ENCODE peak calls at places on chromosome X, in five cellular contexts. Q is breast epithelium, N is coronary artery, M is GM12865, Y is GM23338. R is an unnamed sample.

GRCh38 chrX:43880439-43880838 is 1.8 kb downstream of the MAOB start:
- DNase-seq in Q (no peak), N (no peak), M (no peak), Y (no peak), R (no peak)

GRCh38 chrX:97446298-97446882 is 562.7 kb downstream of the RPA4 start:
- DNase-seq in Q (no peak), N (no peak), M (no peak), Y (peak), R (no peak)

GRCh38 chrX:40538391-40538790 is 42.4 kb upstream of the ATP6AP2 start:
- DNase-seq in Q (no peak), N (no peak), M (no peak), Y (no peak), R (no peak)

GRCh38 chrX:21934414-21934813 is 6.1 kb upstream of the SMS start:
- DNase-seq in Q (no peak), N (no peak), M (no peak), Y (no peak), R (no peak)

GRCh38 chrX:82081027-82081426 is 879.1 kb downstream of the SH3BGRL start:
- DNase-seq in Q (no peak), N (no peak), M (no peak), Y (peak), R (no peak)

GRCh38 chrX:131841496-131842410 is 181.3 kb upstream of the STK26 start:
- DNase-seq in Q (no peak), N (no peak), M (peak), Y (peak), R (no peak)

GRCh38 chrX:100944601-100945000 is 15.9 kb upstream of the XKRX start:
- DNase-seq in Q (no peak), N (no peak), M (no peak), Y (no peak), R (no peak)

GRCh38 chrX:134622813-134623185 is 35.5 kb downstream of the PLAC1 start:
- DNase-seq in Q (no peak), N (no peak), M (no peak), Y (no peak), R (no peak)

GRCh38 chrX:2401590-2402360 is 99.0 kb downstream of the DHRSX start:
- DNase-seq in Q (peak), N (no peak), M (no peak), Y (no peak), R (peak)

GRCh38 chrX:120517936-120518335 is 42.8 kb downstream of the CUL4B start:
- DNase-seq in Q (no peak), N (no peak), M (no peak), Y (no peak), R (no peak)

GRCh38 chrX:107970073-107970472 is 12.1 kb downstream of the TEX13B start:
- DNase-seq in Q (no peak), N (no peak), M (no peak), Y (no peak), R (no peak)

GRCh38 chrX:48520976-48521352 is 644 bp upstream of the EBP start:
- DNase-seq in Q (no peak), N (no peak), M (peak), Y (peak), R (no peak)

GRCh38 chrX:22987452-22987851 is 12.3 kb upstream of the DDX53 start:
- DNase-seq in Q (no peak), N (no peak), M (no peak), Y (no peak), R (no peak)

GRCh38 chrX:71366674-71367256 is 608 bp downstream of the TAF1 start:
- DNase-seq in Q (no peak), N (no peak), M (peak), Y (peak), R (peak)

GRCh38 chrX:46178763-46179162 is 366.5 kb downstream of the ZNF674 start:
- DNase-seq in Q (no peak), N (no peak), M (peak), Y (no peak), R (no peak)

GRCh38 chrX:78619829-78620228 is 39.3 kb downstream of the RTL3 start:
- DNase-seq in Q (no peak), N (no peak), M (no peak), Y (no peak), R (no peak)

GRCh38 chrX:120380699-120381098 is 18.8 kb downstream of the ATP1B4 start:
- DNase-seq in Q (no peak), N (no peak), M (peak), Y (peak), R (no peak)

GRCh38 chrX:1792636-1793035 is 177.8 kb downstream of the ASMT start:
- DNase-seq in Q (no peak), N (no peak), M (no peak), Y (no peak), R (no peak)

GRCh38 chrX:23333842-23334535 is 660 bp upstream of the PTCHD1 start:
- DNase-seq in Q (no peak), N (no peak), M (no peak), Y (peak), R (no peak)

GRCh38 chrX:120468071-120468470 is 1.0 kb downstream of the LAMP2 start:
- DNase-seq in Q (no peak), N (no peak), M (peak), Y (no peak), R (no peak)

GRCh38 chrX:133812382-133812781 is 173.0 kb downstream of the GPC3 start:
- DNase-seq in Q (no peak), N (no peak), M (no peak), Y (no peak), R (no peak)

DNA sequence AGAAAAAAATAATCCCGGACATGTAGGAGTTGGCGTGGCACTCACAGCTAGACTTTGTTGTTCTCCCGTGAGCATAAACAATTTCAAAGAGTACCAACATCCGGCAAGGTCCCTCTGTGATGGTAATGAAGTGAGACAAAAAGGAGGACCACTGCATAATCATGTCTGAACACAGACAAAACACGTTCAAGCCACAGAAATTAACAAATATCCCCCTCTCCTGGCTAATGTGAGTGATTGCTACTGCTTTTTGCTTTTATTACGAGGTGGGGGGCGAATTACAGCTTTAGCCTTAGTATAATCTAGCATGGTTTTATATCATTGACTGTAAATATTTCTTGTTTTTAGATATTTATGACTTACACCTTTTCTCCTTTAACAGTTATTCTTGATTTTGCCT is 118.5 kb downstream of the PLS3 start:
- DNase-seq in Q (no peak), N (no peak), M (peak), Y (peak), R (no peak)
- TF ChIP-seq CTCF in Q (no peak), N (no peak), M (peak), Y (peak), R (no peak)

GRCh38 chrX:130523460-130524394 is 121.9 kb downstream of the RBMX2 start:
- DNase-seq in Q (no peak), N (no peak), M (no peak), Y (peak), R (no peak)
- H3K4me3 ChIP-seq in Q (peak), N (peak), M (no peak), Y (peak), R (peak)

DNA sequence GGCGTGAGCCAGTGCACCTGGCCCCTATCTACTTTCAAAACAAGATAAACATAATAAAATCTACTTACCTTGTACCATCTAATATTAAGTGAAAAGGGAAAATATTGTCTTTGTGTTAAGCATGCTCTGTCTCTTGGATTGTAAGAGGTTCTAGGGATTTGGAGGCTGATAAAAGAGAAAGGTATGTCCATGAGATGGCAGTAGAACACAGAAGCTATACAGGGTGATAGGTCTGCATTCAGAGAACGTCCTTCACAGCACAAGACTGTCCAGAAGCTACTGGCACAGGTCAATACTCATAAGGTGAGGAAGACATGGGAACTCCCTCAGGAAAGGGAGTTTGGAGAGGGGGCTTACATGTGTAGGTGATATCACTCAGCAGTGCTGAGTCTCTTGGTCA is 135.5 kb downstream of the TMEM47 start:
- DNase-seq in Q (no peak), N (no peak), M (no peak), Y (peak), R (no peak)
- TF ChIP-seq CTCF in Q (no peak), N (no peak), M (no peak), Y (peak), R (no peak)

DNA sequence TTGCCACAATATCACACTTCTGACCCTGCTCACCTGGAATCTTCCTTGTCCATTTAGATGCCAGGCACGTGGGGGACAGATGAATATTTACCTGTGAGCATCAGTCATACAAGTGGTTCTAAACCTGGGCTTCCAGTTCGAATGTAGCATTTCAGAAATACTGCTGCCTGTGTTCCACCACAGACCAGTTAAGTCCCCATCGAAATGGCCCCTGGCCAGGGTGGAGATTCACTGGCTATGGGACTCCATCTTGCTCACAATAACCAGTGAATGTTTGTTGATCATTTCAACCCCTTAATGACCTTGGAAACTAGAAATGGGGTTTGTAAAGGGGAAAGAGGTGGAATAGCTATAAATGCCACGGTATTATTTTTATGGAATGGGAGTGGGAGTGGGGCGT is 73.8 kb downstream of the CLDN34 start:
- DNase-seq in Q (no peak), N (no peak), M (no peak), Y (no peak), R (no peak)
- H3K4me3 ChIP-seq in Q (no peak), N (no peak), M (no peak), Y (no peak), R (no peak)

GRCh38 chrX:99077099-99077498 is 1333.0 kb downstream of the PCDH19 start:
- DNase-seq in Q (no peak), N (no peak), M (no peak), Y (peak), R (no peak)
- TF ChIP-seq CTCF in Q (no peak), N (no peak), M (no peak), Y (peak), R (no peak)

GRCh38 chrX:106780259-106780658 is 22.2 kb upstream of the TBC1D8B start:
- DNase-seq in Q (no peak), N (no peak), M (no peak), Y (no peak), R (no peak)

GRCh38 chrX:106780664-106781377 is 21.7 kb upstream of the TBC1D8B start:
- DNase-seq in Q (no peak), N (no peak), M (no peak), Y (no peak), R (no peak)

DNA sequence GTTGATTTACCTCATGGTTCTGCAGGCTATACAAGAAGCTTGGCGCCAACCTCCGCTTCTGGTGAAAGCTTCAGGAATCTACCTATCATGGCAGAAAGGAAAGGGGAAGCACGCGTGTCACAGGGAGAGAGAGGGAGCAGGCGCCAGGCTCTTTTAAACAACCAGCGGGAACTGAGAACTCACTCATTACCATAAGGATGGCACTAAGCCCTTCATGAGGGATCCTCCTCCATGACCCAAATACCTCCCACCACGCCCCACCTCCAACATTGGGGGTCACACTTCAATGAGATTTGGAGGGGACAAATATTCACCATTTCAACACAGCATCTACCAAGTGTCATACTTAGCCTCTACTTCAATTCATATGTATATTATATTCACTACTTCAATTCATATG is 18.8 kb upstream of the TBC1D8B start:
- DNase-seq in Q (no peak), N (no peak), M (no peak), Y (peak), R (no peak)
- H3K4me3 ChIP-seq in Q (no peak), N (no peak), M (no peak), Y (peak), R (no peak)

GRCh38 chrX:102712967-102713677 is 874 bp downstream of the GPRASP2 start:
- DNase-seq in Q (peak), N (no peak), M (no peak), Y (peak), R (peak)
- TF ChIP-seq CTCF in Q (peak), N (peak), M (no peak), Y (peak), R (no peak)

GRCh38 chrX:154046262-154046771 is 26.6 kb upstream of the IRAK1 start:
- DNase-seq in Q (peak), N (no peak), M (no peak), Y (no peak), R (peak)
- H3K4me3 ChIP-seq in Q (no peak), N (no peak), M (no peak), Y (no peak), R (no peak)

R was measured in lower leg skin.